ENCODE peak calls at places on chromosomes 4 and X, in six cellular contexts. L, U, S, J, K and E are unnamed samples. For H3K4me1 and H3K27me3, the result is how much of the 10 kb centered on the place peaks cover.

GRCh38 chr4:8819019-8819418 is 52.6 kb downstream of the HMX1 start:
- DNase-seq in L (no peak), U (no peak), S (no peak), J (no peak), K (no peak), E (no peak)

GRCh38 chr4:109113511-109113910 is 188.9 kb downstream of the COL25A1 start:
- DNase-seq in L (no peak), U (no peak), S (no peak), J (no peak), K (no peak), E (no peak)

GRCh38 chrX:136162827-136163427 is 15.6 kb downstream of the FHL1 start:
- DNase-seq in L (no peak), U (peak), S (no peak), J (peak), K (no peak), E (no peak)

GRCh38 chr4:136281889-136282288 is 1250.4 kb downstream of the PCDH18 start:
- DNase-seq in L (no peak), U (no peak), S (no peak), J (no peak), K (no peak), E (no peak)

GRCh38 chr4:101210331-101210730 is 137.0 kb downstream of the PPP3CA start:
- DNase-seq in L (no peak), U (no peak), S (no peak), J (no peak), K (no peak), E (no peak)

GRCh38 chr4:168304744-168305459 is 13.7 kb downstream of the DDX60 start:
- DNase-seq in L (no peak), U (peak), S (no peak), J (peak), K (no peak), E (no peak)

GRCh38 chr4:35175487-35175886 is 1068.8 kb downstream of the ARAP2 start:
- DNase-seq in L (no peak), U (no peak), S (no peak), J (no peak), K (no peak), E (no peak)

GRCh38 chr4:95549246-95550138 is 719 bp upstream of the UNC5C start:
- DNase-seq in L (peak), U (no peak), S (peak), J (peak), K (no peak), E (no peak)

GRCh38 chr4:8674311-8674885 is 81.8 kb downstream of the CPZ start:
- DNase-seq in L (no peak), U (no peak), S (no peak), J (no peak), K (no peak), E (no peak)

GRCh38 chr4:25030283-25031076 is at the start of gene LGI2:
- DNase-seq in L (peak), U (no peak), S (peak), J (no peak), K (no peak), E (no peak)

GRCh38 chr4:102826105-102826889 is 1.1 kb downstream of the UBE2D3 start:
- DNase-seq in L (no peak), U (no peak), S (no peak), J (no peak), K (no peak), E (no peak)

GRCh38 chr4:102829803-102830202 is 2.5 kb upstream of the UBE2D3 start:
- DNase-seq in L (no peak), U (no peak), S (no peak), J (no peak), K (no peak), E (no peak)

GRCh38 chr4:102826890-102827673 is at the start of gene UBE2D3:
- DNase-seq in L (peak), U (peak), S (peak), J (peak), K (peak), E (no peak)

GRCh38 chr4:102827674-102828496 is 534 bp upstream of the UBE2D3 start:
- DNase-seq in L (peak), U (peak), S (peak), J (peak), K (peak), E (peak)

DNA sequence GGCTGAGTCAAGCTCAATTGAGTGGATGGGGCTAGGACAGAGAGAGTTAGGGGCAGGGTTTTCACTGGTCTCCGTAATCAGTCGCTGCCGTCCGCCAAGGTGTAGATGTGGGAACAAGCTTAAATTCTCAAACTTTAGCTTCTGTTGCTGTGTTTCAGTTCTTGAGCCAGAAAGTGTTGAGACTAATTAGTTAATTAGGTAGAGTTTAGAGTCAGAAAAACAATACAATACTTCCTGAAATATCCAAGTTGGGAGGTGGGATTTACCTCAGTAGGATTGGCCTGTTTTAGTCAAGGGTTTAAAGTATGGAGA is 1.1 kb upstream of the UBE2D3 start:
- DNase-seq in L (no peak), U (no peak), S (no peak), J (no peak), K (no peak), E (no peak)
- H3K4me1 ChIP-seq in L (under half), U (under half), S (under half), J (under half), K (under half), E (under half)

GRCh38 chr4:7016512-7016911 is 26.7 kb upstream of the TADA2B start:
- DNase-seq in L (no peak), U (no peak), S (no peak), J (no peak), K (no peak), E (no peak)

GRCh38 chr4:7017446-7018048 is 25.6 kb upstream of the TADA2B start:
- DNase-seq in L (no peak), U (no peak), S (no peak), J (no peak), K (no peak), E (no peak)

GRCh38 chr4:7014815-7015214 is 28.4 kb upstream of the TADA2B start:
- DNase-seq in L (no peak), U (no peak), S (no peak), J (no peak), K (no peak), E (no peak)

GRCh38 chr4:7015383-7016035 is 27.7 kb upstream of the TADA2B start:
- DNase-seq in L (no peak), U (no peak), S (no peak), J (no peak), K (no peak), E (no peak)

DNA sequence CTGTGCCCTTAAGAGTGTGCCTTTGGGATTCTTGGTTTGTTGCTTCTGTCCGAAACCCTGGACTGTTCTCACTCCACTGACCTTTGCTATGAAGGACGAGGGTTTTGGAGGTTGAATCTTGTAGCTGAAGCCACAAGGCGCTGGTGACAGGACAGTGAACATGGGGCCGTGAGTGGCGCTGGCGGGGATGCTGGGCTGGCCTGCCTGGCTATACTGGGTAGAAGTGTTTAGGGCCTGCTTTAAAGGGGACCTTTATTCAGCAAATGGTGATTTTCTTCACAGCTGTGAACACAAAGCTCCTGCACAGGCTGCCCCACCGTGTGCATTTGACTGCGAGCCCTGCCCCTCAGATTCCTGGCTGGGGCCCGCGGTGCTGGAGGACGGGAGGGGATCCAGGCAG is 27.1 kb upstream of the TADA2B start:
- DNase-seq in L (no peak), U (no peak), S (no peak), J (no peak), K (no peak), E (no peak)
- H3K27ac ChIP-seq in L (no peak), U (no peak), S (no peak), J (no peak), K (no peak), E (no peak)

GRCh38 chrX:24415921-24416320 is 49.2 kb upstream of the PDK3 start:
- DNase-seq in L (no peak), U (no peak), S (no peak), J (no peak), K (no peak), E (no peak)

GRCh38 chrX:24410514-24411189 is 50.2 kb downstream of the SUPT20HL1 start:
- DNase-seq in L (no peak), U (no peak), S (no peak), J (no peak), K (no peak), E (no peak)

GRCh38 chrX:24412637-24413363 is 52.3 kb upstream of the PDK3 start:
- DNase-seq in L (no peak), U (no peak), S (peak), J (no peak), K (no peak), E (no peak)
- H3K27me3 ChIP-seq in L (under half), U (under half), S (under half), J (under half), K (under half), E (under half)

DNA sequence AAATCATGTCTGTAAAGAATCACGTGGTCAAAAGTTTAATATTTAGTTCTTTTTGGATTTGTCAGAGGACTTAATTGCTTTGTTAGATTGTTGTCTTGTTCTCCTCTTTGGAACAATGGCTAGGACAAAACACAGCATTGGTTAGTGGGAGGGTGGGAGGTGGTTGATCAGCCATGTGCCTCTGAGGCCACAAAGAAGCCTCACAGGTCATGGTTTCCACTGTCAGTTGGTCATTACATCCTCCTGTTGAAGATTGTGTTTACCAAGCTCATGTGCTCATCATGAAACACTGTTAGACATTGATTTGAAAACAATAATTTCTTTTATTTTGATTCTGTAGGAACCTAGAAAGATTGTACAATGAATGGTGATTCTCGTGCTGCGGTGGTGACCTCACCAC is 31.9 kb downstream of the ADD1 start:
- DNase-seq in L (no peak), U (no peak), S (no peak), J (no peak), K (no peak), E (no peak)
- H3K4me1 ChIP-seq in L (under half), U (under half), S (under half), J (under half), K (under half), E (under half)

GRCh38 chr4:6258741-6259140 is 10.9 kb upstream of the WFS1 start:
- DNase-seq in L (no peak), U (no peak), S (no peak), J (no peak), K (no peak), E (no peak)

GRCh38 chr4:6258026-6258360 is 11.7 kb upstream of the WFS1 start:
- DNase-seq in L (no peak), U (no peak), S (no peak), J (no peak), K (no peak), E (no peak)

GRCh38 chr4:6259886-6260285 is 9.8 kb upstream of the WFS1 start:
- DNase-seq in L (no peak), U (no peak), S (no peak), J (no peak), K (no peak), E (no peak)

GRCh38 chr4:6256141-6256540 is 13.5 kb upstream of the WFS1 start:
- DNase-seq in L (no peak), U (no peak), S (no peak), J (no peak), K (no peak), E (no peak)

DNA sequence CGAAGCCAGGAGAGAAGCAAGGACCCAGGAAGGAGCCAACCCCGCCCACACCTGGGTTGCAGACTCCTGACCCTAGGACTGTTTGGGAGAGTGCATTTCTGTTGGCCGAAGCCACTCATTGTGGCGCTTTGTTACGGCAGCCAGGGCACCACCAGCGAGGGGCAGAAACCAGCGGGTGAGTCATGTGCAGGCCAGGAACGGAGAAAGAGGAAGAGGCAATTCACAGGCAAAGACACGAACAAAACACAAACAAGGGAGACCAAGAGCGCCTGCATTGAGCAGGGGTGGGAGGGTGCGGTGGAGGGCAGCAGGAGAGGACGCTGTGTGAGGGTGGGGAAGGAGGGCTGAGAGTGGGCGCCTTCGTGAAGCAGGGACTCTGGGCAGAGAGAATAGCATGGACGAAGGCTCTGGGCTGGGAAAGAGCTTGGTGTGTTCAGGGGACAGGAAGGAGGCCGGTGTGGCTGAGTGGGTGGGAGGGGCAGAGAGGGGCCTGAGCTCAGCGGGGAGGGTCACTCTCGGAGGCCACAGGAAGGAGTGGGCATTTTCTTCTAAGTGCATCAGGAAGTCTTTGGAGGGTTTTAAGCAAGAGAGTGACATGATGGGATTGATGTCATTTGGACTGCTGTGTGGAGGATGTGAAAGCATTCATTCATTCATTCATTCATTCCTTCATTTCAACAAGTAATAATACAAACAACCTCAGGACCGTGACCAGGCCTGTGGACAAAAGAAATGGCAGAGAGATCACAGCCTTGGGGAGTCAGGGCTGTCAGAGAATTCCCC is 12.2 kb upstream of the WFS1 start:
- DNase-seq in L (no peak), U (no peak), S (no peak), J (no peak), K (no peak), E (no peak)
- H3K27ac ChIP-seq in L (no peak), U (no peak), S (no peak), J (no peak), K (no peak), E (no peak)

GRCh38 chr4:150357829-150358228 is 224.1 kb upstream of the MAB21L2 start:
- DNase-seq in L (no peak), U (no peak), S (no peak), J (no peak), K (no peak), E (no peak)
- H3K27me3 ChIP-seq in L (under half), U (under half), S (under half), J (under half), K (under half), E (under half)

DNA sequence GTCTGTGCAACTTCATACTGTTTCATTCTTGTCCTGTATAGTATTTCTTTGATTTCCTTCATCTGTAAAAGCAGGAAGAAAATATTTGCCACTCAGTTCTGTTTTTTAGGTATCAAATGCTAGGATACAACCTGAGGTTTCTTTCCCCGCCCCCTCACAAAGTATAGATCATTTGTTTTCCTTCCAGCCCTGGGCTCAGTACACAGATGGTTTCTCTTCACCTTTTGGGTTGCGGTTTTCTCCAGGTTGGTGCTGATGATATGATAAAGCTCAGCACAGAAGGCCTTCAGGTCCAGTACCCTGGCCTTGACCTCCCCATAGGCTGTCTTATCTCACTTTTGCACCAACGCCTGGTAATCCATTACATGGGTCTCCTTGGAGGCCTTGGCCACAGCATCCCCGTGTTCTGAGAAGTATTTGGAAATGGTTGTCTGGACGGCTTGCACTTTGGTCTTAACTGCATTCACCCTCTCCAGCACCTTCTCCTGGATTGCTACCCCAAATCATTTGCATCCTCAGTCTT is 35.2 kb downstream of the PTTG2 start:
- DNase-seq in L (no peak), U (no peak), S (no peak), J (no peak), K (no peak), E (no peak)
- H3K4me1 ChIP-seq in L (under half), U (under half), S (under half), J (under half), K (under half), E (under half)

DNA sequence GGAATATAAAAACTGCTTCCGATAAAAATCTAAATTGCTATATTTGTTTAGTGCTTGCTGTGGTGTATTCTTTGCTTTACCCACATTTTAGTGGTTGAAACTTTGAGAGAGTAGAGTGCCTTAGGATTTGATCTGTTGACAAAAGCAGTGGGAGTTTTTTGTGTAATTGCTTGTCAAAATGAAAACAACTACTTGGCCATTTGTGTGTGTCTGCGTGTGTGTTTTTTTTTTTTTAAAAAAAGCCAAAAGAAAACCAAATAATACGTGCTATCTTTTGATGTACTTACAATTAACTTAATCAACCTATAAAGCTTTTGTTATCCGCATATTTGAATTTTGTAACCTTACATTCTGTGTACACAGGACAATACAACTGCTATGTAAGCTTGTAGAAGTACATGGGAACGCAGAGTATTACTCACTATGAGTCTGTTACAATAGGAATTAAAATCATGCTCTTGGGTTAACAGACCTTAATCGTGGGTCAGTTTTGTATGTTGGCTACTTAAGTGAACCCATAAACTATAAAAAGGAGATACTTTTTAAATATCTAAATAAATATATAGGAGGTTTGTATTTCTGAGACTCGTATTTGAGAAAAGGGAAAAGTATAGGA is 353.5 kb downstream of the ARHGAP24 start:
- DNase-seq in L (no peak), U (no peak), S (no peak), J (peak), K (no peak), E (no peak)
- H3K27ac ChIP-seq in L (no peak), U (no peak), S (peak), J (no peak), K (no peak), E (no peak)

DNA sequence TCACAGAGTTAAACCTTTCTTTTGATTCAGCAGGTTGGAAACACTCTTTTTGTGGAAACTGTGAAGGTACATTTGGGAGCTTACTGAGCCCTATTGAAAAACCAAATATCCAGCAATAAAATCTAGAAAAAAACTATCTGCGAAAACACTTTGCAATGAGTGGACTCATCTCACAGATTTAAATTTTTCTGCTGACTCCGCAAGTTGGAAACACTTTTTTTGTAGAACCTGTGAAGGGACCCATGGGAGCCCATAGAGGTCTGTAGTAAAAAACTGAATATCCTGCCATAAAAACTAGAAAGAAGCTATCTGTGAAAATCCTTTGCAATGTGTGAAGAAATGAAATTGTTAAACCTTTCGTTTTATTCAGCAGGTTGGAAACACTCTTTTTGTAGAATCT is 22.5 kb upstream of the DCUN1D4 start:
- DNase-seq in L (no peak), U (no peak), S (no peak), J (no peak), K (no peak), E (no peak)
- H3K27me3 ChIP-seq in L (under half), U (under half), S (under half), J (under half), K (under half), E (under half)